ENCODE peak calls at places on chromosomes 12 and 14, in nine cellular contexts. J is heart left ventricle, M is ovary, Q is thoracic aorta, L is K562, R is lower lobe of right lung, T is H1, N is neural progenitor cell, Y is osteoblast. E is an unnamed sample. For H3K36me3, the result is how much of the 10 kb centered on the place peaks cover.

GRCh38 chr12:78697817-78698415 is 166.7 kb upstream of the SYT1 start:
- DNase-seq in J (no peak), M (no peak), R (no peak), N (no peak), L (no peak), Q (no peak), Y (no peak), T (no peak), E (no peak)

GRCh38 chr12:18502422-18502821 is 235.4 kb downstream of the PLCZ1 start:
- DNase-seq in T (no peak), Q (no peak), Y (no peak), R (no peak), J (no peak), N (no peak), M (no peak), L (no peak), E (no peak)

GRCh38 chr14:39731912-39732311 is 299.7 kb upstream of the FBXO33 start:
- DNase-seq in Y (no peak), N (no peak), Q (no peak), R (no peak), T (no peak), M (no peak), J (no peak), L (no peak), E (no peak)

GRCh38 chr14:24082411-24083080 is 11.2 kb downstream of the CPNE6 start:
- DNase-seq in T (no peak), Q (no peak), L (no peak), J (no peak), M (no peak), Y (peak), R (peak), N (no peak), E (no peak)

GRCh38 chr14:99571303-99571986 is 32.6 kb downstream of the CCDC85C start:
- DNase-seq in L (no peak), Y (peak), R (no peak), Q (no peak), T (no peak), J (no peak), M (no peak), N (no peak), E (no peak)

GRCh38 chr14:92516966-92517350 is 3.4 kb downstream of the RIN3 start:
- DNase-seq in N (no peak), L (no peak), R (no peak), Y (no peak), Q (no peak), T (no peak), M (no peak), J (no peak), E (no peak)

GRCh38 chr12:108649126-108649525 is 15.4 kb upstream of the SELPLG start:
- DNase-seq in Q (no peak), T (no peak), N (no peak), Y (peak), L (no peak), J (no peak), M (no peak), R (no peak), E (no peak)

GRCh38 chr14:75456069-75457023 is 28.5 kb downstream of the JDP2 start:
- DNase-seq in N (peak), J (no peak), R (peak), M (no peak), Y (peak), L (no peak), Q (no peak), T (no peak), E (no peak)

GRCh38 chr12:49261726-49262125 is 3.2 kb upstream of the TUBA1C start:
- DNase-seq in T (no peak), R (no peak), M (no peak), N (no peak), J (no peak), Y (peak), Q (no peak), L (no peak), E (no peak)

GRCh38 chr12:113862570-113863454 is 103.3 kb downstream of the RBM19 start:
- DNase-seq in J (peak), L (no peak), R (no peak), Q (no peak), M (no peak), Y (peak), T (no peak), N (no peak), E (no peak)

GRCh38 chr14:77372304-77372841 is 4.5 kb downstream of the TMED8 start:
- DNase-seq in N (peak), J (no peak), M (no peak), L (no peak), R (no peak), Y (peak), T (no peak), Q (no peak), E (no peak)

GRCh38 chr12:21526053-21526452 is at the start of gene SPX:
- DNase-seq in N (no peak), L (no peak), R (no peak), J (no peak), M (no peak), Q (no peak), Y (no peak), T (no peak), E (no peak)

GRCh38 chr12:81297606-81298005 is 219.7 kb downstream of the ACSS3 start:
- DNase-seq in Q (no peak), Y (no peak), R (no peak), L (no peak), T (no peak), J (no peak), N (no peak), M (no peak), E (no peak)

GRCh38 chr12:1855241-1855640 is 34.9 kb downstream of the LRTM2 start:
- DNase-seq in R (no peak), M (no peak), Q (no peak), T (no peak), J (no peak), L (no peak), Y (no peak), N (no peak), E (no peak)

GRCh38 chr12:27331299-27331926 is 1.2 kb upstream of the BMAL2 start:
- DNase-seq in N (no peak), J (no peak), L (peak), Y (peak), T (no peak), R (no peak), Q (no peak), M (no peak), E (no peak)

GRCh38 chr12:50637870-50638481 is 125.9 kb upstream of the ATF1 start:
- DNase-seq in Q (no peak), M (no peak), Y (no peak), J (no peak), R (no peak), L (no peak), T (no peak), N (peak), E (no peak)

GRCh38 chr12:113473942-113474341 is 2.3 kb upstream of the LHX5 start:
- DNase-seq in M (no peak), R (no peak), Q (no peak), N (peak), T (no peak), L (no peak), J (no peak), Y (peak), E (no peak)

GRCh38 chr12:16198884-16199283 is 78.6 kb downstream of the SLC15A5 start:
- DNase-seq in Q (no peak), L (no peak), N (peak), R (no peak), T (no peak), J (no peak), M (no peak), Y (no peak), E (no peak)

GRCh38 chr12:100672075-100672592 is 98.7 kb downstream of the GAS2L3 start:
- DNase-seq in Q (no peak), L (peak), J (no peak), N (peak), T (no peak), R (peak), Y (peak), M (no peak), E (no peak)

DNA sequence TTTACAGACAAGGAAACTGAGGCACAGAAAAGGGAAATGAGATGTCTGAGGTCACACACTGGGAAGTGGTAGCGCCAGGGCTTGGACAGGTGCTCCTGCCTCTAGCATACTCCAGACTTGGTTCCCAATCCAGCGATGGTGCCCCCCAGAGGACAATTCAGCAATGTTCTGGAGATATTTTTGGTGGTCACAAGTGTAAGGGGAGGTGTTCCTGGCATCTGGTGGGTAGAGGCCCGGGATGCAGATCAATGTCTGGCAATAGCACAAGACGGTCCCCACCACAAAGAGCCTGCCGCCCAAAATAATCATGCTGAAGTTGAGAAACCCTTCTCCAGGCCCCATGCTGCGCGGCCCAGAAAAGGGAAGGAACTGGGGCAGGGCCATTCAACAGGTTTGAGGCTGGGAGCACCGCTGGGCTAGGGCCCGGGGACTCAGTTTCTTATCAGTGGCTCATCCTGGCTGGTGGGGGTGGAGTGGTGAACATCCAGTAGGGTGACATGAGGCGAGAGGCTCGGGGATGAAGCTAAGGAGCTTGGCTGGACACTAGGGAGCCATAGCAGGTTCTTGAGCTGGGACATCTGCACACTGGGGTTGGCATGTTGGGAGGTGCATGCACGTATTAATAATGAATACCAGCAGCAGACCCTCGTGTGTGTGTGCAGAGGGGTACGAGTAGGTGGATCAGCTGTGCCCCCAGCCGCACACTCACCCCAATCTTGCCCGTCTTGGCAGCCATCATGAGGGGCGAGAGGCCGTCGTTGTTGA is 35.1 kb downstream of the TRPV4 start:
- DNase-seq in T (no peak), N (peak), Q (no peak), Y (peak), R (no peak), L (peak), M (no peak), J (no peak), E (no peak)
- TF ChIP-seq CTCF in T (peak), N (peak), Q (no peak), Y (peak), R (no peak), L (peak), M (no peak), J (no peak), E (no peak)

DNA sequence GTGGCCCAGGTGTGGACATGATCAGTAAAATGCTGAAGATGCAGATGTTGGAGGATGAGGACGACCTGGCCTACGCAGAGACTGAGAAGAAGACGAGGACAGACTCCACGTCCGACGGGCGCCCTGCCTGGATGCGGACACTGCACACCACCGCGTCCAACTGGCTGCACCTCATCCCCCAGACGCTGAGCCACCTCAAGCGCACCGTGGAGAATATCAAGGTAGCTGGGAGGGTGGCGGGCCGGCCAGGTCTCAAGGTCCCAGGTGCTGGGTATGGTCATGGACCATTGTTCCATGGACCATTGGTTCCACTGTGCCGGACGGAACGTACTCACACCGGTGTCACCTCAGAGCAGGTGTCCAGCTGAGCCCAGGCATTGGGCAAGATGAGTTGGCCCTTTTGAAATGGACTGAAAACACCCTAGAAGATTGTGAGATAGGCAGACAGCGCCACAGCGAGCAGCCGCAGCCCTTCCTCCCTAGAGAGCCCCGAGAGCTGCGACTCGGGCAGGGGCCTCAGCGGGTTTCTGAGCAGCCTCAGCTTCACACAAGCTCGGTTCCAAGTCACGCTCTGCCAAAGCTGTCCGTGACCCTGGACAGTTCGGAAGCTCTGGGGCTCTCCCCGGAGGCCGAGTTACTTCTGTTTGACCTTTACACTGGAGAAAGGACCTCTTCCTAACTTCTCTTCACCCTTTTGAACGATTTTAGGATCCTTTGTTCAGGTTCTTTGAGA is 38.9 kb downstream of the HSP90AA1 start:
- DNase-seq in Q (no peak), L (no peak), T (no peak), Y (peak), M (no peak), N (no peak), R (no peak), J (no peak), E (no peak)
- H3K36me3 ChIP-seq in Q (half or more), L (half or more), T (half or more), Y (half or more), M (under half), N (under half), R (half or more), J (half or more), E (under half)

GRCh38 chr14:69581316-69581935 is 6.8 kb upstream of the CCDC177 start:
- DNase-seq in J (no peak), N (no peak), M (no peak), R (no peak), Y (no peak), T (no peak), L (no peak), Q (no peak), E (no peak)

GRCh38 chr14:69579476-69579875 is 4.8 kb upstream of the CCDC177 start:
- DNase-seq in N (no peak), J (no peak), M (no peak), T (no peak), R (no peak), Y (no peak), L (no peak), Q (no peak), E (no peak)

GRCh38 chr14:69582207-69582606 is 7.5 kb upstream of the CCDC177 start:
- DNase-seq in Q (no peak), J (no peak), L (no peak), M (no peak), Y (no peak), T (no peak), N (no peak), R (no peak), E (no peak)

GRCh38 chr14:69582829-69583228 is 8.2 kb upstream of the CCDC177 start:
- DNase-seq in J (no peak), T (no peak), M (no peak), L (no peak), N (no peak), Y (no peak), R (no peak), Q (no peak), E (no peak)

GRCh38 chr14:69580009-69580577 is 5.4 kb upstream of the CCDC177 start:
- DNase-seq in Y (peak), N (peak), T (no peak), L (peak), Q (no peak), J (no peak), M (no peak), R (no peak), E (no peak)
- TF ChIP-seq CTCF in Y (peak), N (peak), T (peak), L (peak), Q (peak), J (peak), M (no peak), R (peak), E (no peak)

GRCh38 chr14:67317822-67318221 is 41.8 kb downstream of the ATP6V1D start:
- DNase-seq in T (no peak), Y (no peak), J (no peak), R (no peak), N (no peak), L (no peak), M (no peak), Q (no peak), E (no peak)

GRCh38 chr14:67313153-67313552 is 46.5 kb downstream of the ATP6V1D start:
- DNase-seq in T (no peak), M (no peak), Y (no peak), N (no peak), L (no peak), J (no peak), R (no peak), Q (no peak), E (no peak)

DNA sequence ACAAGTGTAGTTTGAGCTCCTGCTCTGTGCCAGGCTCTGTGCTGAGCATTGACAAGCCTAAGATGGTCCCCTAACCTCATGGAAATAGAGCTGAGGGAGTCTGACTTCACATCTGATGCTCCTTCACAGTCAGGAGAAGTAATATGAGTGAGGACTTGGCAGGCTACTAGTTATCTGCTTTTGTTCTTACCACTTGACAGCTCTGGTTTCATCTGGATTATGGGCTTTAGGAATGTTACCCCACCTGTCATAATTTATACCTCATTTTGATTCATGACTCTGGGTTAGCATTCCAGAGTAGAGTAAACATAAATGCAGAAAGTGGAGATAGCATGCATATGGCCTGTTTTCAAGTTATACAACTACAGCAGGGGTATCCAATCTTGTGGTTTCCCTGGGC is 40.5 kb downstream of the ATP6V1D start:
- DNase-seq in Q (no peak), M (no peak), R (no peak), Y (no peak), T (no peak), L (no peak), J (no peak), N (no peak), E (no peak)
- H3K36me3 ChIP-seq in Q (under half), M (under half), R (half or more), Y (half or more), T (under half), L (under half), J (under half), N (under half), E (under half)

DNA sequence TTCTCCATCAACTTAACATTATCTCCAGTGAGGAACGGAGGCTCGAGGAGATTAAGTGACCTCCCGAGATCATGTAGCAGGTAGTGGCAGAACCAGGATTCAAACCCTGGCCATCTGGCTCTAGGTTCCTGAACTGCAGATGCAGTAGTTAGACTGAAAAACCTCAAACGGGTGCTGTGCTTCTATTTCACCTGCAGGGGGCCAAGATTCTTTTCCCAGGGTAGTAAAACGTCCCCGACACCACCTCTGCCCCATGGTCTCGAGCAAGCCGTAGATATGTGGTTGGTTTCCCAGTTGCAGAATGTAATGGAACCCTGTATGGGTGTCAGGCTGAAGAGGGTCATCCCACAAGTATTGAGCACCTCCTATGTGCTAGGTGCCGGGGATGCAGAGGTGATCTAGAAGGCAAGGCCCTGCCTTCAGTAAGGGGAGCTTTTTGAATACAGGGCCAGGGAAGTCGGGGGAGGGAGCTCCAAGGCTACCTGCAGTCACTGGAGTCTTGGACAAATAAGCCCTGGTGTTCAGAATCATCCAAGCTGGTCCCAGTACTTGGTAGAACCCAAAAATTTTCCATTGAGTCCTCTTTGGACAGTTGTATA is 197.1 kb downstream of the CHST11 start:
- DNase-seq in Q (no peak), Y (no peak), R (no peak), J (no peak), L (peak), M (no peak), N (peak), T (no peak), E (no peak)
- TF ChIP-seq CTCF in Q (no peak), Y (peak), R (no peak), J (no peak), L (peak), M (no peak), N (peak), T (peak), E (no peak)

DNA sequence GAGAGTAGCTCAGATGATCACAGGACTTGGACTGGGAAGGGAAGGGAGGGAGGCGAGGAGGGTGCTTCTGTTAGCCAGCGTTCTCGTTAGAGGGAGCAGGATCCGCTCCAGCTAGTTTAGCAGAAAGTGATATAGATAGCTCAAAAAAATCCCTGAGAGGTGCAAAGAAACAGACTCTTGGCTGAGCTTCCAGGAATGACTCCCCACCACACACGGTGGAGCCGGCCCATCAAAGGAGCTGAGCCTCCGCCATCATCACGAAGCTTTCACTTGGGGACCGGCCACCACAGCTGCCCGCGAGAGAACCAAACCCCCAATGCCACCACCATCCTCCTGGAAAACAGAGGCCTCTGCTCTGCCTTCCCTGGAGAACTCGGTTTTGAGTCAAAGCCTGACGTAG is 124.6 kb upstream of the BCL2L14 start:
- DNase-seq in M (no peak), Y (no peak), Q (no peak), R (no peak), J (no peak), L (no peak), T (no peak), N (no peak), E (no peak)
- H3K36me3 ChIP-seq in M (under half), Y (under half), Q (under half), R (under half), J (under half), L (under half), T (under half), N (under half), E (under half)

DNA sequence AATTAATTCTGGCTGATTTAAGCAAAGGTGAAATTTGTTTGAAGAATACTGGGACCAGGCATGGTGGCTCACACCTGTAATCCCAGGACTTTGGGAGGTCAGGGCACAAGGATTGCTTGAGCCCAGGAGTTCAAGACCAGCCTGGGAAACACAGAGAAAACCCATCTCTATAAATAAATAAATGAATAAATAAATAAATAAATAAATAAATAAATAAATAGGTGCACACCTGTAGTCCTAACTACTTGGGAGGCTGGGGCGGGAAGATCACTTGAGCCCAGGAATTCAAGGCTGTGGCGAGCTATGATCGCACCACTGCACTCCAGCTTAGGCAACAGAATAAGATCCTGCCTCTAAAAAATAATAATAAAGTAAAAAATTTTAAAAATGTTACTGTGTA is 4.4 kb upstream of the C14orf39 start:
- DNase-seq in R (no peak), T (no peak), M (no peak), J (no peak), Q (no peak), Y (no peak), L (no peak), N (no peak), E (no peak)
- TF ChIP-seq CTCF in R (no peak), T (no peak), M (no peak), J (no peak), Q (no peak), Y (no peak), L (no peak), N (no peak), E (no peak)

DNA sequence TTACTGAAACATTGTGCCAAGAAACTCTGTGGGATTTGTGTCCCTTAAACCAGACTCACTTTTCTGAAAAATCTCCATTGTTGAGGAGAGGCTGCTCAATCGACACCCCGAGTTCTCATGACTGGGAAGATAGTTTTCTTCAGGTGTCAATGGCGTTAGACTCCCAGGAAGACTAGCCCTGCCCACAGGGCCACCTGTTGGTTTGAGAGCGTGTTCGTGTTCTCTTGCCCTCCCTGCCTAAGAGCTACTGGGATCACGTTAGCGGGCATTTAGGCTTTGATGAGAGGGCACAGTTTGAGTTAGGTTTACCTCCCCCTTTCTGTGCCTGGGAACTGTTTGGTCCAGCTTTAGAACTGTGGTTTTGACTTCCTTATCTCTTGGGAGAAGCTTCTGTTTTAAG is 10.7 kb upstream of the UNC119B start:
- DNase-seq in Q (no peak), R (no peak), Y (no peak), T (no peak), L (no peak), N (no peak), J (no peak), M (no peak), E (no peak)
- H3K36me3 ChIP-seq in Q (under half), R (half or more), Y (half or more), T (half or more), L (half or more), N (under half), J (half or more), M (under half), E (under half)